ENCODE peak calls at places on chromosome 12, in five cellular contexts. Y is fibroblast of lung; M is body of pancreas; W is astrocyte of the spinal cord; H is effector CD8-positive, alpha-beta T cell. D is an unnamed sample.

GRCh38 chr12:57895337-57896138 is 45.8 kb upstream of the ATP23 start:
- DNase-seq in Y (no peak), M (no peak), W (peak), H (no peak), D (no peak)

GRCh38 chr12:27276275-27276674 is 32.2 kb downstream of the STK38L start:
- DNase-seq in Y (no peak), M (no peak), W (no peak), H (no peak), D (no peak)

GRCh38 chr12:109461049-109461845 is 15.9 kb downstream of the KCTD10 start:
- DNase-seq in Y (peak), M (no peak), W (peak), H (no peak), D (no peak)

GRCh38 chr12:89433634-89434033 is 81.3 kb upstream of the DUSP6 start:
- DNase-seq in Y (no peak), M (no peak), W (peak), H (no peak), D (no peak)

GRCh38 chr12:15014708-15015107 is 41.9 kb downstream of the PDE6H start:
- DNase-seq in Y (no peak), M (no peak), W (no peak), H (no peak), D (no peak)

GRCh38 chr12:114676142-114676741 is 7.7 kb downstream of the TBX3 start:
- DNase-seq in Y (peak), M (no peak), W (peak), H (no peak), D (no peak)

GRCh38 chr12:98908866-98909265 is 263.8 kb downstream of the APAF1 start:
- DNase-seq in Y (no peak), M (no peak), W (no peak), H (no peak), D (no peak)

GRCh38 chr12:54082402-54082892 is 28.8 kb downstream of the HOXC4 start:
- DNase-seq in Y (no peak), M (peak), W (peak), H (peak), D (peak)

GRCh38 chr12:84043355-84043754 is 869.2 kb downstream of the SLC6A15 start:
- DNase-seq in Y (no peak), M (no peak), W (no peak), H (no peak), D (no peak)

GRCh38 chr12:78060186-78060585 is 229.5 kb downstream of the NAV3 start:
- DNase-seq in Y (peak), M (no peak), W (peak), H (no peak), D (no peak)

GRCh38 chr12:30613119-30613830 is 82.4 kb downstream of the IPO8 start:
- DNase-seq in Y (peak), M (peak), W (peak), H (no peak), D (no peak)

GRCh38 chr12:120231316-120232011 is 30.6 kb upstream of the RPLP0 start:
- DNase-seq in Y (peak), M (peak), W (peak), H (peak), D (peak)

GRCh38 chr12:49885118-49885517 is 18.6 kb downstream of the FAIM2 start:
- DNase-seq in Y (no peak), M (no peak), W (no peak), H (no peak), D (no peak)

GRCh38 chr12:42641231-42641630 is 51.7 kb upstream of the PRICKLE1 start:
- DNase-seq in Y (peak), M (no peak), W (peak), H (no peak), D (no peak)

GRCh38 chr12:26021534-26021933 is 63.1 kb downstream of the RASSF8 start:
- DNase-seq in Y (no peak), M (no peak), W (no peak), H (no peak), D (no peak)

GRCh38 chr12:76738824-76739579 is 24.9 kb upstream of the ZDHHC17 start:
- DNase-seq in Y (no peak), M (no peak), W (no peak), H (no peak), D (no peak)

GRCh38 chr12:100141998-100142850 is 450 bp downstream of the BLTP3B start:
- DNase-seq in Y (no peak), M (peak), W (no peak), H (peak), D (peak)

GRCh38 chr12:65656904-65657351 is 167.4 kb upstream of the HMGA2 start:
- DNase-seq in Y (peak), M (no peak), W (peak), H (no peak), D (no peak)

GRCh38 chr12:6312529-6313325 is 2.2 kb downstream of the PLEKHG6 start:
- DNase-seq in Y (no peak), M (peak), W (no peak), H (no peak), D (no peak)

GRCh38 chr12:58087428-58088117 is 146.2 kb downstream of the ATP23 start:
- DNase-seq in Y (no peak), M (no peak), W (no peak), H (no peak), D (no peak)

GRCh38 chr12:43221216-43221615 is 330.8 kb downstream of the ADAMTS20 start:
- DNase-seq in Y (no peak), M (no peak), W (no peak), H (no peak), D (no peak)

GRCh38 chr12:19971396-19971802 is 396.9 kb upstream of the PDE3A start:
- DNase-seq in Y (peak), M (peak), W (peak), H (no peak), D (no peak)

GRCh38 chr12:65238609-65239008 is 39.9 kb upstream of the MSRB3 start:
- DNase-seq in Y (no peak), M (no peak), W (no peak), H (no peak), D (no peak)

GRCh38 chr12:18320036-18320617 is 58.8 kb downstream of the PIK3C2G start:
- DNase-seq in Y (peak), M (no peak), W (peak), H (no peak), D (no peak)

GRCh38 chr12:81644503-81644902 is 114.6 kb downstream of the PPFIA2 start:
- DNase-seq in Y (peak), M (no peak), W (peak), H (no peak), D (peak)

GRCh38 chr12:32116897-32117296 is 10.2 kb downstream of the BICD1 start:
- DNase-seq in Y (peak), M (no peak), W (no peak), H (no peak), D (no peak)

GRCh38 chr12:29562167-29562776 is 64.8 kb upstream of the OVCH1 start:
- DNase-seq in Y (peak), M (no peak), W (peak), H (no peak), D (no peak)

D was measured in central memory CD4-positive, alpha-beta T cell.